ENCODE peak calls at places on chromosomes 11 and 22, in six cellular contexts. J is cardiac muscle cell, B is activated T-helper 1 cell treated with Interleukin-2 at 50 U/mL for 16 hours, Q is COLO829, M is M059J, L is fibroblast of the aortic adventitia. U is an unnamed sample.

GRCh38 chr11:27471588-27472397 is 797 bp downstream of the LGR4 start:
- DNase-seq in J (peak), B (peak), Q (no peak), M (peak), L (no peak), U (peak)

GRCh38 chr11:72352859-72353551 is 81.3 kb downstream of the CLPB start:
- DNase-seq in J (peak), B (no peak), Q (peak), M (peak), L (peak), U (no peak)

GRCh38 chr11:34266090-34266912 is 91.5 kb downstream of the ABTB2 start:
- DNase-seq in J (peak), B (no peak), Q (peak), M (peak), L (peak), U (no peak)

GRCh38 chr22:46021577-46021976 is 44.6 kb upstream of the WNT7B start:
- DNase-seq in J (no peak), B (no peak), Q (no peak), M (no peak), L (no peak), U (no peak)

GRCh38 chr22:35642305-35642741 is 5.9 kb upstream of the APOL6 start:
- DNase-seq in J (peak), B (no peak), Q (no peak), M (no peak), L (peak), U (no peak)

GRCh38 chr22:50218153-50218995 is 17.6 kb downstream of the SELENOO start:
- DNase-seq in J (no peak), B (no peak), Q (no peak), M (no peak), L (no peak), U (no peak)

GRCh38 chr22:48278620-48279464 is 1516.4 kb downstream of the TBC1D22A start:
- DNase-seq in J (no peak), B (no peak), Q (no peak), M (no peak), L (no peak), U (no peak)

GRCh38 chr22:19674129-19674928 is 40.0 kb upstream of the SEPTIN5 start:
- DNase-seq in J (peak), B (no peak), Q (peak), M (no peak), L (peak), U (no peak)

GRCh38 chr11:78451371-78452150 is 33.9 kb upstream of the GAB2 start:
- DNase-seq in J (peak), B (no peak), Q (no peak), M (no peak), L (no peak), U (no peak)

GRCh38 chr11:63919267-63920125 is 2.5 kb upstream of the RCOR2 start:
- DNase-seq in J (peak), B (no peak), Q (no peak), M (peak), L (peak), U (no peak)

GRCh38 chr11:128664286-128664685 is 29.6 kb upstream of the FLI1 start:
- DNase-seq in J (no peak), B (no peak), Q (no peak), M (no peak), L (no peak), U (no peak)

GRCh38 chr11:106457727-106458126 is 380.3 kb downstream of the AASDHPPT start:
- DNase-seq in J (peak), B (no peak), Q (no peak), M (peak), L (peak), U (no peak)

GRCh38 chr11:119806064-119806915 is 77.3 kb upstream of the NECTIN1 start:
- DNase-seq in J (no peak), B (no peak), Q (no peak), M (no peak), L (no peak), U (no peak)

GRCh38 chr11:9906043-9906791 is 242.3 kb downstream of the SWAP70 start:
- DNase-seq in J (peak), B (no peak), Q (peak), M (peak), L (peak), U (no peak)

GRCh38 chr11:130916238-130916855 is at the start of gene SNX19:
- DNase-seq in J (peak), B (peak), Q (peak), M (peak), L (peak), U (peak)

GRCh38 chr22:32781695-32782094 is 19.8 kb upstream of the TIMP3 start:
- DNase-seq in J (peak), B (no peak), Q (no peak), M (no peak), L (peak), U (no peak)

GRCh38 chr11:118672865-118673264 is 6.6 kb downstream of the TREH start:
- DNase-seq in J (no peak), B (no peak), Q (no peak), M (peak), L (no peak), U (no peak)

GRCh38 chr11:68658661-68659060 is 25.7 kb upstream of the GAL start:
- DNase-seq in J (peak), B (no peak), Q (no peak), M (no peak), L (no peak), U (no peak)

GRCh38 chr11:125465701-125466100 is 30.4 kb downstream of the FEZ1 start:
- DNase-seq in J (no peak), B (no peak), Q (no peak), M (no peak), L (no peak), U (no peak)

GRCh38 chr11:130452941-130453340 is 4.5 kb downstream of the ADAMTS15 start:
- DNase-seq in J (no peak), B (no peak), Q (no peak), M (no peak), L (peak), U (no peak)

GRCh38 chr22:50305393-50305657 is 2.1 kb downstream of the PLXNB2 start:
- DNase-seq in J (no peak), B (no peak), Q (no peak), M (no peak), L (no peak), U (no peak)

GRCh38 chr11:127106142-127106541 is 105.6 kb upstream of the KIRREL3 start:
- DNase-seq in J (no peak), B (no peak), Q (no peak), M (peak), L (peak), U (no peak)

U was measured in activated naive CD8-positive, alpha-beta T cell treated with anti-CD3 and anti-CD28 coated beads, Interleukin-2, amount 50 U/mL, for 24 hours.